ENCODE peak calls at places on chromosome 10, in four cellular contexts. One of them, this sample, is unnamed.

GRCh38 chr10:29642996-29643395 is 8.2 kb upstream of the SVIL start:
- DNase-seq in H1: no peak
- DNase-seq in GM12878: no peak
- DNase-seq in HepG2: no peak
- DNase-seq in this sample: no peak

GRCh38 chr10:70250956-70251680 is 17.9 kb upstream of the PPA1 start:
- DNase-seq in HepG2: no peak
- DNase-seq in GM12878: no peak
- DNase-seq in H1: no peak
- DNase-seq in this sample: no peak

GRCh38 chr10:110067960-110068770 is 60.4 kb downstream of the ADD3 start:
- DNase-seq in H1: no peak
- DNase-seq in HepG2: peak; percentile 44
- DNase-seq in GM12878: no peak
- DNase-seq in this sample: peak; percentile 13

GRCh38 chr10:124680675-124681074 is 63.5 kb downstream of the FAM53B start:
- DNase-seq in HepG2: no peak
- DNase-seq in H1: no peak
- DNase-seq in GM12878: no peak
- DNase-seq in this sample: no peak

GRCh38 chr10:104350146-104350635 is 3.4 kb upstream of the CFAP58 start:
- DNase-seq in H1: no peak
- DNase-seq in HepG2: peak; percentile 66
- DNase-seq in GM12878: peak; percentile 53
- DNase-seq in this sample: peak; percentile 59

GRCh38 chr10:43585981-43586738 is 11.7 kb upstream of the ZNF239 start:
- DNase-seq in HepG2: no peak
- DNase-seq in H1: no peak
- DNase-seq in GM12878: no peak
- DNase-seq in this sample: no peak

GRCh38 chr10:13555884-13556529 is 27.2 kb upstream of the BEND7 start:
- DNase-seq in HepG2: no peak
- DNase-seq in H1: no peak
- DNase-seq in GM12878: no peak
- DNase-seq in this sample: no peak

GRCh38 chr10:71250405-71250804 is 38.0 kb downstream of the UNC5B start:
- DNase-seq in H1: no peak
- DNase-seq in GM12878: no peak
- DNase-seq in HepG2: no peak
- DNase-seq in this sample: no peak

GRCh38 chr10:63396123-63396719 is 69.6 kb downstream of the JMJD1C start:
- DNase-seq in HepG2: no peak
- DNase-seq in H1: no peak
- DNase-seq in GM12878: no peak
- DNase-seq in this sample: no peak

DNA sequence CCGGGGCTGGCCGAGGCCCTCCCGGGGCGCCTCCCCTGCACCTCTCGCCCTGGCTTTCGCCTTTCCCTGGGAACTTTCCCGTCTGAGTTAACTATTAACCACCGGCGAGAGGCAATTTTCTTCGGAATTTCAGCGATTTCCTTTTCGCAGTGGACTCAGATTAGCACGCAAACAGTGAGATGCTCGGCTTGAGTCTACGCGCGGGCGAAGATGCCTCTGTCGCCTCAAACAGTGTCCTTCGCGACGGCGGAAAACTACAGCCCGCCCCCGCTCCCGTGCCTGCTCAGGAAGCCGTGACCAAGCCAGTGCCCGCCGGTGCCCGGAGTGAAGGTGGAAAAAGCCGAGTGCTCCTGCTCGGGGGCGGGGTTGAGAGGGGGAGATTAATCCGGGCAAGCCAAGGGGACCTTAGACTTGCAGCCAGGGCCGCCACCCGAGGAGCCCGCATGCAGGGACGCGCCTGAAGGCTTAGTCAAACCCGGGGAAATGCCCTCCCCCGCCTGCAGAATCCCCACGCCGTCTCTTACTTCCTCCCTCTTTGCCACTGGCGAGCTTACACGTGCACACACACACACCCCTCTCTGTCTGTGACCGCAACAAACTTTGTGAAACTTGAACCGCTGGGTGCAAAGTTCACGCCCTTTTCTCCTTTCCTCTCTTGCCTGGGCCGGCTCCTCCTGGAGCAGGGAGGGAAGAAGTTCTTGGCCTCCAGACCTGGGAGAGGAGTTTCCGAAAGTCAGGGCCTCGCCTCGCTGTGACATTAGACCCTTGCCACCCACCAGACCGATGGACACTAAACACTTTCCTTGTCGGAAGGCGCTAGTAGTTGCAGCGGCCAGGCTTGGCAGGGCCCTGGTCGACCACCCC is 14.4 kb upstream of the PAX2 start:
- DNase-seq in H1: peak; percentile 57
- DNase-seq in HepG2: peak; percentile 5
- DNase-seq in GM12878: peak; percentile 40
- DNase-seq in this sample: no peak
- TF ChIP-seq SUZ12 in H1: peak; percentile 99
- TF ChIP-seq SUZ12 in HepG2: no peak
- TF ChIP-seq SUZ12 in GM12878: no peak
- TF ChIP-seq SUZ12 in this sample: no peak

DNA sequence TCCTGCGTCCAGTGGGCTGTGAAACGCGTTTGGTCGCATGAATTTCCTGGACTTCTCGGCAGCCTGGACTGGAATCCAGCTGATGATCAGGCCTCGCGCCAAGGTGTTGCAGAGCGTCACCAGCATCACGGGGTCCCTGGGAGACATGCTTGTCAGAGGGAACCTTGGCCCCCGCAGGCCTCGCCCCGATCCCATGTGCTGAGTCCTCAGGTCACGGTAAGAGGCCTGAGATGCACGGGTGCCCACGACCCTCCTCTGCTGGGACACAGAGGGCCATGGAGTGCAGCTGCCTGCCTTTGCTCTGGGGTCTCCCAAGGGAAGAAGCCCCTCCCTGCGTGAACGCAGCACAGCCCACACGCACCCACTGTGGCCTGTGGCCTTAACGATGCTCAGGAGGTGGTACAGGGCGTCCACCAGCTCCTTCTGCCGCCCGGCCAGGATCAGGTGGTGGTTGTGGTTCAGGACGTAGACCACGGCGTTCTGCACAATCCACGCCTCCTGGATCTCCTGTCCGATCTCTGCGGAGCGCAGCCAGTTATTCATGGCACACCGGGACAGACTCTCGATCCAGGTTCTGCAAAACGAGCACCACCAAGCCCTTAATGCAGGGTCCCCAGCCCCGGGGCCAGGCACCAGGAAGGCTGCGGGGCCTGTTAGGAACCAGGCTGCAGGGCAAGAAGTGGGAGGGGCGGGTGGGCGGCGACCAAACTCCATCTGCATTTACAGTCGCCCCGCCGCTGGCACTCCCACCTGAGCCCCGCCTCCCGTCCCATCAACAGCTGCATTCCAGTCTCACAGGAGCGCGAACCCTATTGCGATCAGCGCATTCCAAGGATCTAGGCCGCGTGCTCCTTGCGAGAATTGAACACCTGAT is 29.4 kb downstream of the CFAP46 start:
- DNase-seq in GM12878: no peak
- DNase-seq in HepG2: no peak
- DNase-seq in H1: peak; percentile 80
- DNase-seq in this sample: no peak
- TF ChIP-seq SP1 in GM12878: no peak
- TF ChIP-seq SP1 in HepG2: no peak
- TF ChIP-seq SP1 in H1: no peak
- TF ChIP-seq SP1 in this sample: no peak

DNA sequence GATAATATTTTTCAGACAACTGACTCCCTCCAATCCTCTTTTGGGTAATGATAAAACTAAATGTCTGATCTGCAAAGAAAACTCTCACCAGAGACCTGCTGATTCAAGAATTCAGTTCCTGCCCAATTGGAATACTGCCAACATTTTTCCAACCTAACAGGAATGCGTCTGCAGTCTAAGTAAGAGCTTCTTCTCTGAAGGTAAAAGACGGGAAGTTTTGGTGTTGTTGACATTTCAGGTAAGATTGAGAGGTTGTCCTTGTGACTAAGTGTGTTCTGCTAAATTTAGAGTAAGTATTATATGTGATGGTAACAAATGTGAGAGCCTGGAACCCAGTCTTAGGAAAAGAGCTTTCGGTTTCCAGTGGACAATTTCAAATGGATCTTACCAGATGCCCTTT is 17.6 kb downstream of the IFIT5 start:
- DNase-seq in HepG2: peak; percentile 10
- DNase-seq in H1: no peak
- DNase-seq in GM12878: no peak
- DNase-seq in this sample: no peak
- TF ChIP-seq SUZ12 in HepG2: no peak
- TF ChIP-seq SUZ12 in H1: no peak
- TF ChIP-seq SUZ12 in GM12878: no peak
- TF ChIP-seq SUZ12 in this sample: no peak

GRCh38 chr10:62052276-62052675 is 150.8 kb downstream of the ARID5B start:
- DNase-seq in H1: no peak
- DNase-seq in HepG2: no peak
- DNase-seq in GM12878: no peak
- DNase-seq in this sample: no peak

GRCh38 chr10:62048919-62049636 is 147.6 kb downstream of the ARID5B start:
- DNase-seq in HepG2: peak; percentile 94
- DNase-seq in GM12878: no peak
- DNase-seq in H1: peak; percentile 68
- DNase-seq in this sample: peak; percentile 71

GRCh38 chr10:62049815-62050626 is 148.5 kb downstream of the ARID5B start:
- DNase-seq in HepG2: no peak
- DNase-seq in H1: no peak
- DNase-seq in GM12878: no peak
- DNase-seq in this sample: no peak

GRCh38 chr10:62050627-62050924 is 149.1 kb downstream of the ARID5B start:
- DNase-seq in GM12878: no peak
- DNase-seq in HepG2: no peak
- DNase-seq in H1: no peak
- DNase-seq in this sample: no peak

DNA sequence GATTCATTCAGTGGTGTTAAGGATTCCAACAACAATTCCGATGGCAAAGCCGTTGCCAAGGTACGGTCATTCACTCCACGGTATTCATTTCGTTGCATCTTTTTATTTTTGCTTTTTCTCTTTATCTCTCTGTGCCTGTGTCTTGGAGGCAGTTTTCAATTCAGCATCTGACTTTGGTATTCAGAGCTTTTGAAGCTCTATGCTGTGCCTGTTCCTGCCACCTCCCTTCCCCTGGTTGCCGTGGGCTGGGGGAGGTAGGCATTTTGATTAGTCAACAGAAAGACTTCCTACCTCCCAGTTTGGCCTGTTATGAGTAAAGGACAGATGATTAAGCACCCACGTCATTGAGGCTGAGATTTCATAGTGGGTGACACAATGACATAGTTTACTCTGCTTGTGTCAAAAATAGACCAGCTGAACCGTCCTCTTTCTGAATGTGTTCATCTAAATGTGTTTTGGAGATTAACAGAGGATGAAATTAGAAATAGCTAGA is 149.5 kb downstream of the ARID5B start:
- DNase-seq in HepG2: peak; percentile 70
- DNase-seq in GM12878: peak; percentile 67
- DNase-seq in H1: no peak
- DNase-seq in this sample: no peak
- TF ChIP-seq SP1 in HepG2: no peak
- TF ChIP-seq SP1 in GM12878: no peak
- TF ChIP-seq SP1 in H1: no peak
- TF ChIP-seq SP1 in this sample: no peak

GRCh38 chr10:107577226-107577625 is 412.7 kb upstream of the SORCS1 start:
- DNase-seq in H1: no peak
- DNase-seq in GM12878: no peak
- DNase-seq in HepG2: no peak
- DNase-seq in this sample: no peak
- TF ChIP-seq SUZ12 in H1: no peak
- TF ChIP-seq SUZ12 in GM12878: no peak
- TF ChIP-seq SUZ12 in HepG2: no peak
- TF ChIP-seq SUZ12 in this sample: no peak

DNA sequence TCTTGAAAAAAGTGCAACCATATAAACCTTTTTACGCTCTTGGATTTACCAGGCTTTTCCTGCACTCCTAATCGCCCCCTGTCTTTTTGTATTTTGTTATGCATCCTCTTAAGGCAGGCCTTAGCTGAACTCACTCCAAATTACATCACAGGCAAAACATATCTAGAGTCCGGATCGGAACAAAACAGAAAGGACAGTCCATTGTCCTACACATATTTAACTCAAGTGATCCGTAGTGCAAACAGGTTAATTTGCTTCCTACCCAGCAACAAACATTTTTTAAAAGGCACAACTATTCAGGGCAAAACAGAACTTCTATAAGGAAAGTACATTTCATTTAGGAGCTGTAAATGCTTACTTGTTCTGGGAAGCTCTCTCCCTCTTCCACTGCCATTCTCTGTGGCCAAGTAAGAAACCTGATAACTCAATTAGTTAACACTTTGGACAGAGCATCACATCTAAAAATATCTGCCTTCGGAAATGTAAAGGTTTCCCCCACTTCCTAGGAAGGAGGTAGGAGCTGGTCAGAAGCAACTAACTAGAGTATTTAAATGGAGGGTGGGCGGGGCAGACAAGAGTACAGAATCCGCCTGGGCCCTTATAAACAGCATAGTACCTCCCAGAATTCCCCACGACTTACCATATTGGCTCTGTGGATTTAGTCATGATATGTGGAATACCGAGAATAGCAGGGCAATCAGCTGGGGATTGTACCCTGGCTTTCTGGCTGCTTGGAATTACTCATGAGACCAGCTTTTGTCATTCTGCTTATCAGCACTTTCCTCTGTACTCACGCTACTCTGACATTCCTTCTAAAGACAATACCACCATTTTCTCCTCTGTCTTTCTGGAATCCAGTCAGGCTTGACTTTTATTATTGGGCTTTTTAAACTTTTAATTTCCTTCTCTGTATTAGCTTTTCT is 89.5 kb downstream of the ANK3 start:
- DNase-seq in HepG2: no peak
- DNase-seq in H1: no peak
- DNase-seq in GM12878: no peak
- DNase-seq in this sample: no peak
- TF ChIP-seq SP1 in HepG2: no peak
- TF ChIP-seq SP1 in H1: no peak
- TF ChIP-seq SP1 in GM12878: no peak
- TF ChIP-seq SP1 in this sample: no peak

GRCh38 chr10:25604591-25604990 is 329.4 kb upstream of the MYO3A start:
- DNase-seq in H1: no peak
- DNase-seq in GM12878: no peak
- DNase-seq in HepG2: no peak
- DNase-seq in this sample: no peak

GRCh38 chr10:25600651-25601050 is 333.4 kb upstream of the MYO3A start:
- DNase-seq in HepG2: no peak
- DNase-seq in GM12878: no peak
- DNase-seq in H1: no peak
- DNase-seq in this sample: no peak
- TF ChIP-seq SUZ12 in HepG2: no peak
- TF ChIP-seq SUZ12 in GM12878: no peak
- TF ChIP-seq SUZ12 in H1: no peak
- TF ChIP-seq SUZ12 in this sample: no peak

DNA sequence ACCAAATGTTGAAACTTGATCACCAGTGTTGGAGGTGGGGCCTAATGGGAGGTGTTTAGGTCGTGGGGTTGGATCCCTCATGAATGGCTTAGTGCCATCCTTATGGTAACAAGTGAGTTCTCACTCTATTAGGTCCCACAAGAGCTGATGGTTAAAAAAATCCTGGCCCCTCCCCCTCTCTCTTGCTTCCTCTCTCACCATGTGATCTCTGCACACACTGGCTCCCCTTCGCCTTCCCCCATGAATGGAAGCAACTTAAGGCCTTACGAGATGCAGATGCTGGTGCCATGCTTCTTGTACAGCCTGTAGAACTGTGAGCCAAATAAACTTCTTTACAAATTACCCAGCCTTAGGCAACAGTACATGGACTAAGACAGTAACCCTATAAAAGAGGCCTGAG is 62.7 kb downstream of the PPP1R3C start:
- DNase-seq in HepG2: no peak
- DNase-seq in H1: no peak
- DNase-seq in GM12878: no peak
- DNase-seq in this sample: no peak
- TF ChIP-seq SP1 in HepG2: no peak
- TF ChIP-seq SP1 in H1: no peak
- TF ChIP-seq SP1 in GM12878: no peak
- TF ChIP-seq SP1 in this sample: no peak

This sample was measured in HEK293T.